ENCODE peak calls at places on chromosomes 5 and 9, in four cellular contexts. Y is NB4, W is WTC11, X is A549. J is an unnamed sample.

GRCh38 chr5:136195971-136196577 is 3.1 kb upstream of the SMIM32 start:
- DNase-seq in Y (no peak), W (no peak), X (no peak), J (no peak)

GRCh38 chr5:116557669-116558271 is 16.9 kb downstream of the SEMA6A start:
- DNase-seq in W (no peak), X (peak), Y (peak), J (peak)

GRCh38 chr9:121698627-121699270 is 47.3 kb downstream of the DAB2IP start:
- DNase-seq in Y (no peak), W (peak), X (no peak), J (no peak)

GRCh38 chr9:35618854-35619799 is 914 bp upstream of the CD72 start:
- DNase-seq in Y (peak), X (no peak), W (no peak), J (no peak)

GRCh38 chr5:155878991-155879575 is 447.9 kb upstream of the SGCD start:
- DNase-seq in W (no peak), Y (no peak), X (no peak), J (no peak)

GRCh38 chr5:76403963-76404693 is 1.0 kb downstream of the IQGAP2 start:
- DNase-seq in Y (peak), W (no peak), X (peak), J (no peak)

GRCh38 chr9:125878241-125878640 is 131.1 kb downstream of the PBX3 start:
- DNase-seq in X (no peak), W (no peak), Y (peak), J (no peak)

GRCh38 chr9:17656889-17657288 is 78.0 kb downstream of the SH3GL2 start:
- DNase-seq in X (no peak), Y (no peak), W (no peak), J (no peak)

GRCh38 chr5:31783246-31783645 is 144.3 kb downstream of the PDZD2 start:
- DNase-seq in Y (no peak), W (no peak), X (no peak), J (no peak)

GRCh38 chr5:174344335-174344734 is 298.8 kb downstream of the NSG2 start:
- DNase-seq in X (no peak), Y (no peak), W (no peak), J (no peak)

GRCh38 chr5:45109636-45110035 is 300.9 kb downstream of the MRPS30 start:
- DNase-seq in Y (no peak), X (no peak), W (no peak), J (no peak)

GRCh38 chr9:134419684-134420076 is 93.4 kb downstream of the RXRA start:
- DNase-seq in W (peak), X (peak), Y (no peak), J (no peak)

GRCh38 chr5:135232958-135233357 is 166.1 kb downstream of the MACROH2A1 start:
- DNase-seq in W (no peak), Y (no peak), X (no peak), J (no peak)

GRCh38 chr5:6591671-6592288 is 41.1 kb downstream of the NSUN2 start:
- DNase-seq in X (no peak), W (no peak), Y (no peak), J (no peak)

GRCh38 chr9:36148652-36149051 is 12.1 kb downstream of the GLIPR2 start:
- DNase-seq in W (no peak), X (peak), Y (peak), J (peak)

DNA sequence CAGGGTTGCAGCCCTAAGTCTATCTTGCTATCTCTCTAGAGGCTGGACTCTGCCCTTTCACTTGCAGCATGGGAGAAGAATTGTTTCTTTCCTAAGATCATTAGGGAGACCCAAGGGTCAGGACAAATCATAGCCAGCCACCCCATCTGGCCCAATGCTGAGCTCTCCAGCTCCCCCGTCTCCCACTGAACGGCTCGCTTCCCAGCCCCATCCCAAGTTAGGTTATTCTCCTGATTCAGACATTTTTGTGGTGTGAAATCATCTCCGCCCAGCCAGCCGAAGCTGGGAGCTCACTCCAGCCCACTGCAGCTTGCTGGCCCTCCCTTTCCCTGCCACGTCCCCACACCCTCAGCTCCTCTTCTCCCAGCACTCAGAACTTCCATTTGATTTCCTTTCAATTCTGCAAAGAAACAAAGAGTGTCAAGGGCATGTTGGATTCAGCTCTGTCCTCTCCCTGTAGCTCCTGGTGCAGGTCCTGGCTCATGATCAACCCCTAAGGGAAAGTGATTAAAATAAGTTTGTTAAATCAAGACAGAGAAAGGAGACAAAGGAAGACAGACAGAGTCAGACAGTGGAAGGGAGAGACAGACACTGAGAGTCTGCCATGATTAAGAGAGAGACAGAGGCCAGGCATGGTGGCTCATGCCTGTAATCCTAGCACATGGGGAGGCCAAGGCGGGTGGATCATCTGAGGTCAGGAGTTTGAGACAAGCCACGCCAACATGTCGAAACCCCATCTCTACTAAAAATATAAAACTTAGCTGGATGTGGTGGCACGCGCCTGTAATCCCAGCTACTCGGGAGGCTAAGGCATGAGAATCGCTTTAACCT is 12.6 kb upstream of the SPARC start:
- DNase-seq in X (peak), Y (no peak), W (no peak), J (peak)
- TF ChIP-seq MAX in X (peak), Y (no peak), W (no peak), J (no peak)

DNA sequence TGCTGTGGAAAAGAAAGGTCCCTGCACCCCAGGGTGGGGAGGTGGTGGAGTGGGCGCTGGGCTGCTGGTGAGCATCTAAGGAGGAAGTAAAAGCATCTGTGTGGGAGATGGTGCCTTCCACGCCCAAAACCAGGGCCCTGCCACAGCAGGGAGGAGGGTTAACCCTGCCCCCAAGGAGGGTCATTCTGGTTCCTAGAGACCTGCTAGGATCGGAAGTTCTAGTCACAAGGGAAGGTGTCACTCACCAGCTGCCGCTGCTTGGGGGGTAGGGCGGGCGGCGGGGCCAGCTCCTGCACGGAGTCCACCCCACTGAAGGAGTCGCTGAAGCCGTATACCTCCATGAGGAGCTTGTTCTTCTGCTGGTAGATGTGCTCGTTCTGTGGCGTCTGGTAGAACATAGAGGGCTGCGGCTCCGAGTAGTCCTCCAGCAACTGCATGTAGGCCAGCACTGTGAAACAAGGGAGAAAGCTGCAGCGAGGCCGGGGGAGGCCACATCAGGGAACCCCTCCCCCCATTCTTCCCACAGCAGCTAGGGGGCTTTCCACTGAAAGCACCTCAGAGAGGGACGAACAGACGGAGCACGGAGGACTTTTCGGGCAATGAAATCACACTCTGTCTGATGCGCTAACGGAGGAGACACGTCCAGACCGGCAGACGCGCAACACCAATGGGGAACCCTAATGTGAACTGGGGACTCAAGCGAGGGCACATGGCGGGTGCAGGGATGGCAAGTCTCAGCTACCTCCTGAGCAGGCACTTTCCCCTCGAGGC is 76.4 kb downstream of the PRRT1B start:
- DNase-seq in W (no peak), Y (peak), X (no peak), J (no peak)
- TF ChIP-seq MAX in W (no peak), Y (no peak), X (no peak), J (no peak)

GRCh38 chr9:34519321-34520020 is 3.3 kb downstream of the ENHO start:
- DNase-seq in Y (no peak), X (no peak), W (no peak), J (no peak)
- TF ChIP-seq MAX in Y (no peak), X (no peak), W (no peak), J (no peak)

GRCh38 chr5:139752506-139753350 is 42.9 kb upstream of the PSD2 start:
- DNase-seq in Y (no peak), X (no peak), W (no peak), J (no peak)
- TF ChIP-seq MAX in Y (no peak), X (no peak), W (no peak), J (no peak)

DNA sequence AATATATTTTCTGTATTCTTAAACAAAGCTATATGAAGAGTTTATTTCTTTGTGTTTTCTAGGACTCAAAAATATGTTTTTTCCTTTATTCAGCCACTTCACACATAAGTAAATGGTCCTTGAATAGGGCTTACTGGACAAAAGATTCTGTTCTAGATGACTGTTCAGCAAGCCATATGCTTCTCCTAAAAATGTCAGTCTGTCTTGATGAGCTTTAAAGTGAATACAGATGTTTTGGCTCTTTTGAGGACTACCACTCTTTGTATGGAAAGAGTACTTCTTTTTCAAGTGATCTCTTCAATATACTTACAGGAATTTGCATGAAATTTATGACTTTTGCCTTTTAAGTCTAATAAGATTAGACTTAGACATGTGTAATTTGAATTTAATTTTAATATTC is 8.4 kb downstream of the NDUFS4 start:
- DNase-seq in Y (no peak), W (no peak), X (no peak), J (peak)
- TF ChIP-seq MAX in Y (no peak), W (no peak), X (no peak), J (no peak)

DNA sequence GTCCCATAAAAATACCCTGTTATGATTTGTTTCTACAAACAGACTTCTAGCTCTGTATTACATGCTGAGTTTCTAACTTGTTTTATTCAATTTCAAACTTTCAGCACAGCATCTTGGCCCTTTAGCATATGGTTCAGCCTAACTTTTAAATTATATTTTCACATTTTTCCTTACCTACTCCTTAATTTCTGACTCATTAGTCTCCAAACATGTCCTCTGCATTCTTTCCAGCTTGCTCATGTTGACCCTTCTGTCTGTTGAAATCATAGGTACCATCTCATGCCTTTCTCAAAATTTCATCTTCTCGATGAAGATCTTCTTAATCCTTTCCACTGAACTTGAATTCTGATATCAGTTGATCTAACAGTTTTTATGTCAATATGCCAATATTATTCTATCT is 200.9 kb upstream of the RIOK2 start:
- DNase-seq in W (no peak), Y (no peak), X (no peak), J (no peak)
- TF ChIP-seq MAX in W (no peak), Y (no peak), X (no peak), J (no peak)

GRCh38 chr5:172636279-172637050 is 4.6 kb upstream of the NEURL1B start:
- DNase-seq in Y (no peak), W (no peak), X (no peak), J (no peak)
- TF ChIP-seq MAX in Y (no peak), W (no peak), X (no peak), J (no peak)

GRCh38 chr5:161007879-161008278 is 155.9 kb upstream of the ATP10B start:
- DNase-seq in W (no peak), Y (no peak), X (no peak), J (no peak)
- TF ChIP-seq MAX in W (no peak), Y (no peak), X (no peak), J (no peak)

DNA sequence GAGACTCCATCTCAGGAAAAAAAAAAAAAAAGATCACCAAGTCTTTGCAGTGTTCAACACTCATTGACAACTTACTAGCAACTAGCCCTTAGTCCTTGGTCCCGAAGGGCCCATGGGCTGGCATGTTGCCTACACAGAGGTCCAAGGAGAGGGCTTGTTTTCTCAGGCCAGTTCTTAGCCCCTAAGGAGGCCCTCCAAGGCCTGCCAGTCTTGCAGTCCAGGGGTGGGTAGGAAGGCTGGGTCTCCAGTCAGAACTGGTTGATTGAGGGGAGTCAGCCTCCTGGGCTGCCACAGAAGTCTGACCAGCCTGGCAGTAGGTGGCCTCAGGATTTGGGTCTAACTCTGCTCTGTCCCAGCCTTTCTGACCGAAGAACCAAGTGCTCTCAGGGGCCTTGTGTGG is 32.7 kb downstream of the IER5L start:
- DNase-seq in Y (no peak), X (no peak), W (no peak), J (no peak)
- TF ChIP-seq MAX in Y (no peak), X (no peak), W (no peak), J (no peak)

GRCh38 chr5:69019665-69020064 is 74.1 kb upstream of the SLC30A5 start:
- DNase-seq in Y (no peak), W (no peak), X (no peak), J (no peak)

GRCh38 chr5:69029292-69029691 is 64.5 kb upstream of the SLC30A5 start:
- DNase-seq in W (no peak), Y (no peak), X (no peak), J (no peak)

DNA sequence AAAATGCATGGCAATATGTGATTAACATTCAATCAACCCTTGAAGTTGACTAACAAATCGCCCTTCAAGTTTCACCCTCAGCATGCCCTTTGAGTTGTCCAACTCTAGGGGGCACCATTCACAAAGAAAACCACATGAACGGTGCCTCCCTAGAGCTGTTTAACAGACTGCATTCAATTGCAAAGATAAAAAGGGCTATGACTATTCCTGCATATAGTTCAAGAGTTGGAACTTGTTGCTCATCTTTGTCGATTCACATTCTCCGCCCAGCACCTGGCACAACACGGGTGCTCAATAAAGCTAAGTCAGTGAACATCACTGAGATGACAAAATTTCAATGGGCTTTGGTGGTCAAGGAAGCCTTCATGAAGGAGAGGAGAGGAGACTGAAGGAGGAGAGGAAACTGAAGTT is 69.6 kb upstream of the SLC30A5 start:
- DNase-seq in X (peak), Y (peak), W (peak), J (peak)
- TF ChIP-seq MAX in X (no peak), Y (peak), W (no peak), J (no peak)